ENCODE peak calls at places on chromosomes 12 and 14, in five cellular contexts. I is sigmoid colon, T is GM23338, R is Panc1, Z is HCT116. Y is an unnamed sample.

GRCh38 chr12:47735649-47736048 is 10.4 kb upstream of the ENDOU start:
- DNase-seq in R (no peak), I (no peak), T (no peak), Z (no peak), Y (no peak)

GRCh38 chr12:124321556-124322270 is 26.8 kb downstream of the RFLNA start:
- DNase-seq in R (no peak), T (no peak), I (no peak), Z (no peak), Y (no peak)

GRCh38 chr14:99148861-99149610 is 123.0 kb downstream of the BCL11B start:
- DNase-seq in I (peak), T (no peak), Z (no peak), R (no peak), Y (peak)

GRCh38 chr14:35965425-35965824 is 139.3 kb downstream of the BRMS1L start:
- DNase-seq in I (no peak), R (no peak), Z (no peak), T (peak), Y (no peak)

GRCh38 chr14:73718742-73719251 is 4.6 kb upstream of the PNMA1 start:
- DNase-seq in Z (no peak), R (no peak), I (peak), T (peak), Y (no peak)

GRCh38 chr12:112635036-112635435 is 156.5 kb upstream of the RPH3A start:
- DNase-seq in I (no peak), Z (no peak), T (no peak), R (no peak), Y (no peak)

GRCh38 chr14:61140271-61140670 is 140.9 kb downstream of the TMEM30B start:
- DNase-seq in Z (no peak), I (no peak), R (no peak), T (no peak), Y (no peak)

GRCh38 chr12:46358791-46359666 is 13.5 kb downstream of the SLC38A2 start:
- DNase-seq in Z (no peak), T (peak), I (no peak), R (no peak), Y (no peak)

GRCh38 chr12:117646595-117646994 is 285.2 kb upstream of the NOS1 start:
- DNase-seq in Z (no peak), T (peak), I (no peak), R (no peak), Y (no peak)

GRCh38 chr14:23539209-23539866 is 12.2 kb downstream of the ZFHX2 start:
- DNase-seq in T (peak), Z (peak), I (no peak), R (no peak), Y (no peak)

GRCh38 chr12:100184549-100184948 is 16.1 kb upstream of the ACTR6 start:
- DNase-seq in R (no peak), T (no peak), Z (no peak), I (no peak), Y (no peak)

GRCh38 chr12:129145381-129145780 is 292.1 kb downstream of the GLT1D1 start:
- DNase-seq in Z (no peak), I (no peak), T (no peak), R (no peak), Y (no peak)

GRCh38 chr12:69534389-69534822 is 50.9 kb upstream of the CCT2 start:
- DNase-seq in R (peak), Z (peak), I (peak), T (peak), Y (no peak)

GRCh38 chr12:162467-163307 is 51.3 kb downstream of the SLC6A12 start:
- DNase-seq in Z (no peak), I (no peak), T (peak), R (no peak), Y (no peak)

GRCh38 chr14:98931911-98932310 is 340.1 kb downstream of the BCL11B start:
- DNase-seq in T (no peak), Z (no peak), I (peak), R (no peak), Y (peak)

GRCh38 chr12:20444595-20445170 is 76.3 kb downstream of the PDE3A start:
- DNase-seq in I (no peak), T (no peak), R (no peak), Z (no peak), Y (no peak)

GRCh38 chr12:6914246-6914947 is at the start of gene ENO2:
- DNase-seq in R (no peak), I (peak), T (peak), Z (no peak), Y (peak)

GRCh38 chr12:14561677-14562076 is 6.0 kb downstream of the PLBD1 start:
- DNase-seq in Z (no peak), R (no peak), T (no peak), I (no peak), Y (no peak)

GRCh38 chr14:60777856-60778578 is 43.5 kb downstream of the MNAT1 start:
- DNase-seq in T (no peak), I (no peak), R (no peak), Z (no peak), Y (no peak)

GRCh38 chr14:22668417-22668816 is 24.3 kb upstream of the OR6J1 start:
- DNase-seq in Z (no peak), T (no peak), R (no peak), I (no peak), Y (no peak)

GRCh38 chr14:95258754-95259593 is 60.7 kb downstream of the CLMN start:
- DNase-seq in Z (no peak), T (no peak), R (no peak), I (no peak), Y (peak)

GRCh38 chr12:108238474-108238873 is 100.6 kb downstream of the CMKLR1 start:
- DNase-seq in I (no peak), R (no peak), Z (no peak), T (no peak), Y (no peak)

GRCh38 chr12:7373226-7373625 is 69.4 kb downstream of the ACSM4 start:
- DNase-seq in T (no peak), Z (no peak), I (no peak), R (no peak), Y (no peak)

GRCh38 chr12:24561411-24561871 is 387.5 kb downstream of the BCAT1 start:
- DNase-seq in Z (no peak), I (peak), R (no peak), T (peak), Y (no peak)

DNA sequence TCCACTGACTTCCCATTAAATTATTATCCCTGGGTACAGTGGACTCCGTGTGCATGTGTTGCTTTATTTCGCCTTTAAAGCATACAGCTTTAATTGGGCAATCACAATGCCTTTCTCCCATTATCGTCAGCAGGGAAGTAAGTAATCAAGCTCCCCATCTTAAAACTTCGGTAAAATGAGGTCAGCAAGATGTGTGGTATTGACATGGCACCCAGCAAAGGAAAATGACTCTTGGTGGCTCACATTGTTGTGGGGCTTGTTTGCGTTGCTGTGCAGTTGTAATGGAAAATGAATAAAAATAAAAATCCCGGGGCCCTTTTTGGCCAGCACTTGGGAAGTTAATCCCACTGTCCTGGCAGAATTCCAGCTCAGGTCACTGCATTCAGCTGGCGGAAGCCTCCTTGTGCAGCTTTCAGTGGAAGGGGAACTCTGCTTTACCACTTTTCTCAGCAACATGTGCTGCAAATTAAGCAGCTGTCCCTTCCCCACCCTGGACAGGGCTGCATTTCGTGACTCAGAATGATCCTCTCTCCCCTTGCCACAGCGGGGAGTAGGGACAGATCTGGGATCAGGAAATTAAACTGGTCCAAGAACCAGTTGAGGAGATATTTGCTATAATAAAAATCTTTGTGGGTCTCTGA is 13.9 kb upstream of the ATP2A2 start:
- DNase-seq in Z (no peak), T (no peak), R (no peak), I (peak), Y (no peak)
- TF ChIP-seq POLR2AphosphoS5 in Z (no peak), T (no peak), R (no peak), I (peak), Y (no peak)

DNA sequence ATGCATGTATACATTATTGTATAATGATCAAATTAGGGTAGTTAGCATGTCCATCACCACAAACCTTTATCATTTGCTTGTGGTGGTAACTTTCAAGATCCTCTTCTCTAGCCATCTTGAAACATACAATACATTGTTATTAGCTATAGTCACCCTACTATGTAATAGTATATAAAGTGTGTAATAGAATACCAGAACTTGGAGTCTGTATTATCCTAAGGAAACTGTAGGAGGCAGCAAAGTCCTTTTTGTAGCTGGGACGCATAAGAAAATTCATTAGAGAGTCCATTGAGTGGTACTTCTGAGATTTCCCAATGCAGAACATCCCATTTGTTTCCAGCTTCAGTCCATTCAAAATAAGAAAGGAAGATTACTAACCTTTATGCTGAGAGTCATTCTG is 325.9 kb upstream of the LRFN5 start:
- DNase-seq in Z (no peak), R (no peak), T (peak), I (no peak), Y (no peak)
- TF ChIP-seq CTCF in Z (peak), R (peak), T (peak), I (no peak), Y (no peak)

GRCh38 chr14:30935445-30935844 is 61.1 kb downstream of the COCH start:
- DNase-seq in R (no peak), Z (no peak), I (no peak), T (no peak), Y (no peak)
- TF ChIP-seq POLR2AphosphoS5 in R (no peak), Z (no peak), I (no peak), T (no peak), Y (no peak)

GRCh38 chr12:63804746-63805145 is 25.0 kb downstream of the RXYLT1 start:
- DNase-seq in T (no peak), R (no peak), I (no peak), Z (no peak), Y (no peak)

GRCh38 chr12:63805704-63806672 is 26.3 kb downstream of the RXYLT1 start:
- DNase-seq in Z (no peak), T (no peak), R (no peak), I (no peak), Y (no peak)

GRCh38 chr12:63802012-63802608 is 22.4 kb downstream of the RXYLT1 start:
- DNase-seq in T (peak), I (no peak), R (no peak), Z (no peak), Y (no peak)
- TF ChIP-seq CTCF in T (peak), I (peak), R (peak), Z (peak), Y (peak)

DNA sequence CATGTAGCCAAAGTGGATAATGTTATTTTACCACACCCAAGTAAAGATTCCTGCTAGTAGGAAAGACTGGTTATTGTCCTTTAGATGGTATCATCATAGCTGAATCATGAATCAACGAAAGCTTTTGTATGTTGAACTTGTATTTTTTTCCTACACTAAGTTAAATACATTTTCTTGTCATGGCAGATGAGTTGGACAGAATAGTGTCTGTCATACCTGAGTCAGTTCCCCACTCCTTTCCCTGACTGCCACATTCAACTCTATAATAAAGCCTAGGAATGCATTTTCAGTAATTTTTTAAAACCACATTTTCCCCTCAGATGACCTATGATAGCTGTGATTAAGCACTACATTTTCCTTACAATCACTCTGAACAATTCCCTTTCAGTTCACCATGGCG is 9.3 kb upstream of the PTHLH start:
- DNase-seq in I (no peak), R (no peak), Z (no peak), T (no peak), Y (no peak)
- TF ChIP-seq POLR2AphosphoS5 in I (no peak), R (no peak), Z (no peak), T (no peak), Y (no peak)

GRCh38 chr12:103301642-103302620 is 193.8 kb downstream of the C12orf42 start:
- DNase-seq in R (no peak), Z (no peak), I (no peak), T (peak), Y (no peak)
- TF ChIP-seq CTCF in R (no peak), Z (no peak), I (no peak), T (no peak), Y (no peak)

GRCh38 chr12:121423682-121424631 is 24.0 kb downstream of the RNF34 start:
- DNase-seq in T (no peak), Z (no peak), I (peak), R (no peak), Y (no peak)
- TF ChIP-seq POLR2AphosphoS5 in T (peak), Z (no peak), I (peak), R (peak), Y (no peak)

GRCh38 chr14:88380405-88380804 is 5.1 kb upstream of the SPATA7 start:
- DNase-seq in I (no peak), T (peak), Z (no peak), R (no peak), Y (no peak)
- TF ChIP-seq CTCF in I (no peak), T (peak), Z (peak), R (peak), Y (no peak)

DNA sequence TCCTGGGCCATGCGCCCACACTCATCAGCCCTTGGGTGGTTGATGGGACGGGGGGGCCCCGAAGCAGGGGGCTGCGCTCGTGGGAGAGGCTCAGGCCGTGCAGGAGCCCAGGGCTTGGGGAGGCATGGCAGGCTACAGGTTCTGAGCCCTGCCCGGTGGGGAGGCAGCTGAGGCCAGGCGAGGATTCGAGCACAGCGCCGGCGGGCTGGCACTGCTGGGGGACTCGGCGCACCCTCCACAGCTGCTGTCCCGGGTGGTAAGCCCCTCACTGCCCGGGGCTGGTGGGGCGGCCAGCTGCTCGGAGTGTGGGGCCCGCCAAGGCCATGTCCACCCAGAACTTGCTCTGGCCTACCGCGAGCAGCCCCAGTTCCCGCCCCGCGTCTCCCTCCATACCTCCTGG is 295.8 kb upstream of the SEL1L start:
- DNase-seq in Z (no peak), R (no peak), I (peak), T (no peak), Y (no peak)
- TF ChIP-seq POLR2AphosphoS5 in Z (no peak), R (no peak), I (no peak), T (no peak), Y (no peak)